ENCODE peak calls at places on chromosomes 12 and 14, in seven cellular contexts. Q is activated CD8-positive, alpha-beta T cell treated with anti-CD3 and anti-CD28 coated beads, Interleukin-2, amount 10 ng/mL, durations not matched to agents 7 days and 5 days; L is prostate gland; E is NCI-H510A treated with DMSO at 0.1 percent for 48 hours; V is NCI-H1092 treated with DMSO at 0.1 percent for 48 hours; I is hippocampal formation; A is caudate nucleus. F is an unnamed sample.

GRCh38 chr14:103696466-103697071 is 18.7 kb downstream of the XRCC3 start:
- DNase-seq in Q (no peak), L (no peak), E (peak; percentile 70), V (peak; percentile 39), I (no peak), A (no peak), F (peak; percentile 41)

GRCh38 chr12:96196781-96197180 is 2.6 kb downstream of the ELK3 start:
- DNase-seq in Q (no peak), L (no peak), E (no peak), V (no peak), I (no peak), A (no peak), F (no peak)

GRCh38 chr14:72745991-72746980 is 147.6 kb downstream of the DPF3 start:
- DNase-seq in Q (no peak), L (peak; percentile 2), E (no peak), V (no peak), I (no peak), A (no peak), F (no peak)

GRCh38 chr12:32478166-32478565 is 78.8 kb downstream of the FGD4 start:
- DNase-seq in Q (no peak), L (no peak), E (no peak), V (no peak), I (no peak), A (no peak), F (no peak)

GRCh38 chr14:35385042-35385839 is 19.3 kb downstream of the NFKBIA start:
- DNase-seq in Q (no peak), L (peak; percentile 72), E (peak; percentile 95), V (peak; percentile 83), I (peak; percentile 77), A (peak; percentile 58), F (peak; percentile 86)

GRCh38 chr12:124608451-124608870 is 41.0 kb upstream of the NCOR2 start:
- DNase-seq in Q (no peak), L (no peak), E (no peak), V (no peak), I (no peak), A (no peak), F (no peak)

GRCh38 chr14:99792551-99793212 is 531 bp upstream of the EML1 start:
- DNase-seq in Q (no peak), L (peak; percentile 8), E (peak; percentile 24), V (no peak), I (peak; percentile 26), A (no peak), F (no peak)

GRCh38 chr14:104977681-104978647 is at the start of gene AHNAK2:
- DNase-seq in Q (peak; percentile 44), L (peak; percentile 75), E (peak; percentile 73), V (peak; percentile 54), I (peak; percentile 4), A (no peak), F (no peak)

GRCh38 chr12:40127408-40127807 is 21.5 kb upstream of the SLC2A13 start:
- DNase-seq in Q (no peak), L (no peak), E (no peak), V (no peak), I (no peak), A (no peak), F (no peak)

F was measured in dorsolateral prefrontal cortex.